ENCODE peak calls at places on chromosomes 6 and 20, in four cellular contexts. L is adrenal gland, Y is tibial nerve, V is psoas muscle. E is an unnamed sample. For H3K36me3, the result is how much of the 10 kb centered on the place peaks cover.

GRCh38 chr20:18527836-18528235 is 20.1 kb downstream of the SEC23B start:
- DNase-seq in L (no peak), Y (no peak), V (no peak), E (no peak)

GRCh38 chr6:26651382-26651781 is 8.2 kb downstream of the ZNF322 start:
- DNase-seq in Y (no peak), L (no peak), V (no peak), E (no peak)

GRCh38 chr20:654427-654770 is 1.4 kb upstream of the SRXN1 start:
- DNase-seq in L (no peak), V (no peak), Y (no peak), E (no peak)

GRCh38 chr6:38498085-38498484 is 141.6 kb downstream of the BTBD9 start:
- DNase-seq in Y (no peak), V (no peak), L (no peak), E (no peak)

GRCh38 chr6:124962617-124963415 is 579 bp downstream of the RNF217 start:
- DNase-seq in V (peak), Y (no peak), L (peak), E (peak)

GRCh38 chr20:58839991-58840747 is 10.5 kb downstream of the GNAS-AS1 start:
- DNase-seq in L (no peak), Y (no peak), V (no peak), E (peak)

GRCh38 chr6:89350281-89351037 is 2.1 kb downstream of the UBE2J1 start:
- DNase-seq in V (no peak), Y (no peak), L (no peak), E (no peak)

GRCh38 chr20:18683839-18684238 is 96.0 kb downstream of the DTD1 start:
- DNase-seq in L (no peak), V (no peak), Y (no peak), E (peak)

GRCh38 chr6:144659202-144659731 is 374.1 kb downstream of the UTRN start:
- DNase-seq in L (peak), V (no peak), Y (no peak), E (peak)

GRCh38 chr6:14596410-14596809 is 478.8 kb downstream of the CD83 start:
- DNase-seq in L (peak), Y (no peak), V (no peak), E (peak)

GRCh38 chr6:74713941-74714340 is 491.9 kb downstream of the COL12A1 start:
- DNase-seq in L (no peak), V (no peak), Y (no peak), E (no peak)

GRCh38 chr6:45923831-45924391 is 91.7 kb downstream of the CLIC5 start:
- DNase-seq in Y (no peak), V (no peak), L (no peak), E (no peak)

GRCh38 chr6:142112451-142113061 is 20.2 kb upstream of the GJE1 start:
- DNase-seq in V (peak), Y (peak), L (peak), E (no peak)

GRCh38 chr6:170200458-170200891 is 90.4 kb downstream of the DLL1 start:
- DNase-seq in L (peak), V (no peak), Y (no peak), E (no peak)

GRCh38 chr6:143579703-143580102 is 68.2 kb upstream of the FUCA2 start:
- DNase-seq in V (peak), Y (no peak), L (peak), E (no peak)

GRCh38 chr20:58173930-58174707 is 54.3 kb downstream of the ANKRD60 start:
- DNase-seq in L (no peak), V (no peak), Y (no peak), E (no peak)

GRCh38 chr6:67683960-67684359 is 951.1 kb upstream of the ADGRB3 start:
- DNase-seq in L (no peak), V (no peak), Y (no peak), E (no peak)

GRCh38 chr20:4896971-4897497 is 104.3 kb downstream of the SLC23A2 start:
- DNase-seq in Y (no peak), V (no peak), L (no peak), E (peak)

GRCh38 chr6:42702200-42702599 is 20.2 kb downstream of the PRPH2 start:
- DNase-seq in L (no peak), V (no peak), Y (no peak), E (no peak)

GRCh38 chr6:168089186-168090063 is 10.4 kb upstream of the FRMD1 start:
- DNase-seq in L (no peak), V (peak), Y (no peak), E (peak)

GRCh38 chr6:150881911-150882481 is 16.5 kb downstream of the MTHFD1L start:
- DNase-seq in V (no peak), L (peak), Y (no peak), E (no peak)

GRCh38 chr6:91276315-91276714 is 689.4 kb upstream of the MAP3K7 start:
- DNase-seq in Y (no peak), V (no peak), L (no peak), E (peak)

GRCh38 chr6:36358235-36358915 is 21.7 kb upstream of the BNIP5 start:
- DNase-seq in L (no peak), V (no peak), Y (peak), E (no peak)

GRCh38 chr6:10558575-10558974 is 37.4 kb downstream of the GCNT2 start:
- DNase-seq in Y (no peak), L (no peak), V (no peak), E (no peak)

GRCh38 chr6:28725890-28726348 is 197.9 kb downstream of the TRIM27 start:
- DNase-seq in L (no peak), V (no peak), Y (no peak), E (peak)

DNA sequence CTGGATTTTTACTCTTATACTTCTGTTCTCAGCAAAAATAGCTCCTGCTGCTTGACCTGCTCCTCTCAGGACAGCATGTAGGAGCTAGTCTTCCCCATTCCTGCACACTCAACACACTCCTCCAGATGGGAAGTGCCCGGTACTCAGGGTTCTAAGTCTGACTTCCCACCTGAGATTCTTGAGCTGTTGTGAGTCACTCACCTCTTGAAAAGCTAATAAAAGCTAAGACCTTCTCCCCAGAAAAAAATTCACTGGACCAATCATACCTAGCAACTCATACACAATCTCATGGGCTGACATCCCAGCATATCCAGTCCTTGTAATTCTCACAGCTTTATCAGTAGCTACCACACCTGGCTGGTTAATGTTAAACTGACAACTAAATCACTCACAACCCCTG is 53.5 kb downstream of the TRPC4AP start:
- DNase-seq in V (no peak), L (no peak), Y (no peak), E (no peak)
- H3K4me3 ChIP-seq in V (no peak), L (no peak), Y (no peak), E (no peak)

GRCh38 chr6:35351422-35351821 is 9.1 kb downstream of the PPARD start:
- DNase-seq in L (no peak), V (no peak), Y (no peak), E (no peak)
- H3K36me3 ChIP-seq in L (under half), V (under half), Y (under half), E (under half)

DNA sequence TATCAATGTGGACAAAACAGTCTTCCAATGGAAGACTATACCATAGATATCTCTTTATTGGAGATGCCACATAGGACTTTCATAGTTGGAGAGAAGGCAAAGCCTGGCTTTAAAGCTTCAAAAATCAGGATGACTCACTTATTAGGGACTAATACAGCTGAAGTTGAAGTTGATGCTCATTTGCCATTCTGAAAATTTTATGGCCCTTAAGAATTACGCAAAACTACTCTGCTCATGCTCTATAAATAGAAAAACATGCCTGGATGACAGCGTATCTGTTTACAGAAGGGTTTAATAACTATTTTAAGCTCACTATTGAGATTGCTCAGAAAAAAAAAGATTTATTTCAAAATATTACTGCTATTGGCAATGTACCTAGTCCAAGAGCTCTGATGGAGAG is 155.5 kb upstream of the DST start:
- DNase-seq in V (no peak), L (no peak), Y (no peak), E (no peak)
- H3K4me3 ChIP-seq in V (no peak), L (no peak), Y (no peak), E (no peak)

DNA sequence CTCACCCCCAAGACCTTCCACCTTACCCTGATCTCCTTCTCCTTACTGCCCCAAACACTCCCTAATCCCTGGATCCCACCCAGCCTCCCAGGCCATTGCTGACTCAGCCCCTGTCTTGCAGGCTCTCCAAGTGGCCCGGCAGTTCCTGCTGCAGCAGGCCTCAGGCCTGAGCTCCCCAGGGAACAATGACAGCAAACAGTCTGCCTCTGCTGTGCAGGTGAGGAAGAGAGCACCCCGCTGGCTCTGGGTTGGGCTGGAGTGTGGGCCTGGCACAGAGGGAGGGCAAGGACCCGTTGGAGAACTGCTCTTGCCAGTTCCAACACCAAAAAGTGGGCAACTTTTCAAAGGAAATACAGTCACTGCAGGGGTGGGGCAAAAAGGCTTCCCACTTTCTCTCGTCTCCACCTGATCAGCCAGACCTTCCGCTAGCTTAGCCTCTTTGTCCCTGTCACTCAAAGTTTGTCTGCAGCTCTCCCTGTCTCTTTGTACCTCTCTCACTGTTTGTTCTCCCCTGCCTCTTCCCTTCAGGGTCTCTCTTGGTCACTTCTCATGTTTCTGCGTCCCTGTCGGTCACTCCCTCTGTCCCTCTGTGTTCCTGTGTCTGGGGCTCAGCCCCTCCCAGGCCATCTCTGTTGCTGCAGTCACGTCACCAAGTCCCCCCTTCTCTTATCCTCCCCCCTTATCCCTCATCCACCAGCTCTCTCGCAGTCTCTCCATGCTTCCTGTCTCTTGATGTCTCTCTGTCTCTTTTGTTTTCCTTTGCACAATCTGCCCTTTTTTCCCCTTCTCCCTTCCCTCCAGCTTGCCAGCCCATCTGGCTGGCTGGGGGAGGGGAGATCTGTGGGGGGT is 31.9 kb downstream of the FOXP4 start:
- DNase-seq in V (no peak), Y (no peak), L (no peak), E (peak)
- H3K36me3 ChIP-seq in V (under half), Y (under half), L (under half), E (under half)

GRCh38 chr6:158813032-158813431 is 6.1 kb downstream of the EZR start:
- DNase-seq in L (peak), Y (no peak), V (no peak), E (no peak)
- H3K4me3 ChIP-seq in L (no peak), Y (no peak), V (no peak), E (no peak)

GRCh38 chr6:121086876-121087275 is 247.4 kb downstream of the TBC1D32 start:
- DNase-seq in V (no peak), Y (no peak), L (no peak), E (no peak)

GRCh38 chr6:121093928-121094327 is 240.4 kb downstream of the TBC1D32 start:
- DNase-seq in V (no peak), L (no peak), Y (no peak), E (no peak)

GRCh38 chr6:121090492-121090891 is 243.8 kb downstream of the TBC1D32 start:
- DNase-seq in V (no peak), Y (no peak), L (no peak), E (no peak)
- H3K36me3 ChIP-seq in V (under half), Y (under half), L (under half), E (under half)

DNA sequence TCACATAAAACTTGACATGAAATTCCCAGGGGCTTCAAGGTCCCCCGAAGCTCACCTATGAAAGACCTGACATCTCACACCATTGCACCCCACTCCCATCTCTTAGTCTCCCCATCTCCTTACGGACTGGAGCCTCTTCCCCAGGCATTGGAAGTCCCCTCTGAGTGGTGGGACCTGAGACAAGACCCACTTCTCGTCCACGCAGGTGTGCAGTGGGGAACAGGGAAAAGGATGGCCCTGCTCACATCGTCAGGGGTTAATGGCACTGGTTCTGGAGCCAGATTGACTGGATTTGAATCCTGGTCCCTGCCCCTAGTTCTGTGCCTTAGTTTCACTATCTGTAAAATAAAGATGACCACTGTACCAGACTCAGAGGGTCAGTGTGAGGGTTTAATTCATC is 15.5 kb downstream of the ADGRF1 start:
- DNase-seq in V (no peak), L (no peak), Y (no peak), E (no peak)
- H3K4me3 ChIP-seq in V (no peak), L (no peak), Y (no peak), E (no peak)

GRCh38 chr6:13307508-13307995 is 20.8 kb downstream of the TBC1D7 start:
- DNase-seq in V (no peak), L (peak), Y (no peak), E (no peak)
- H3K36me3 ChIP-seq in V (under half), L (under half), Y (under half), E (under half)

DNA sequence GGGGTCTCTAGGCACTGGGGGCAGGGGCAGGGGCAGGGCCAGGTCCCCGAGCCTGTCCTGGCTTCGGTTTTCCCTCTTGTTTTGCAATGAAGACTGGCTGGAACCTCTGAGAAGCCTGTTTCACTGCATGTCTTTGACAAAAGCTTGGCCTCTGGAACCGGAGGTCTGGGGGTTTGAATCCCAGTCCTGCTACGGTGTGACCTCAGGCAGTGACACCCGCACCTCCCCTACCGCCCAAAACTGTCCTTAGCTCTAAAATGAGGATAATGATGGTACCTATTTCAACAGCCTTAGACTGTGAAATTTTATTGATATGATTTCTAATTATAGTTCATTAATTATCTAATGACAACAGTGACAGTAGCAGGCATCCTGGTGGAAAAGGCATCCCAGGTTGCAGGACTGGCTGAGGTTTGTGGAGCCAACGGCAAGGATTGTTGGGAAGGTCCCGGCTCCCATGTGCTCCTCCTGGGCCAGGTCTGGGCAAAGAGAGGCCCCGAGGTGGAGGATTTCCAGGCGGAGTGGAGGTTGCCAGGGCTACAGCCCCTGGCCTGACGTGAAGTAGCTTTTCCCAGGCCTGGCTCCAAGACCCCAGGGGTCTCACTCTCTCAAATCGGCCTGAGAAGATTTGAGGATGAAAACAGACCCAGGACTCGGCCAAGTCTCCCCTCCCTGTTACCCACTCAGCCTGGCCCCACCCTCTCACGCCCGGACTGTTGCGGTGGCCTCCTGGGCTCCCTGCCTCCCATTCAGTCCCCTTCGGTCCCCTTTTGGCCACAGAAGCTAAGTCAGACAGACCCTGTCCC is 57.9 kb downstream of the SNAI1 start:
- DNase-seq in V (no peak), Y (no peak), L (no peak), E (no peak)
- H3K4me3 ChIP-seq in V (no peak), Y (no peak), L (no peak), E (no peak)

GRCh38 chr6:152973916-152974315 is 8.9 kb downstream of the FBXO5 start:
- DNase-seq in V (no peak), L (no peak), Y (no peak), E (no peak)
- H3K36me3 ChIP-seq in V (under half), L (under half), Y (under half), E (under half)

E was measured in H7.